ENCODE peak calls at places on chromosomes 4 and X, in six cellular contexts. Q, E, G, S, L and T are unnamed samples.

GRCh38 chrX:147846676-147847075 is 65.0 kb upstream of the FMR1 start:
- DNase-seq in Q (no peak), E (no peak), G (no peak), S (no peak), L (no peak), T (no peak)

GRCh38 chr4:8033776-8034528 is 94.3 kb upstream of the AFAP1 start:
- DNase-seq in Q (no peak), E (no peak), G (no peak), S (no peak), L (no peak), T (no peak)

GRCh38 chr4:113450681-113451080 is 310.9 kb downstream of the CAMK2D start:
- DNase-seq in Q (no peak), E (no peak), G (no peak), S (no peak), L (no peak), T (no peak)

GRCh38 chr4:99945718-99946345 is 586 bp downstream of the DNAJB14 start:
- DNase-seq in Q (no peak), E (no peak), G (no peak), S (peak; percentile 74), L (peak; percentile 35), T (no peak)

GRCh38 chrX:40088803-40089540 is 8.8 kb downstream of the BCOR start:
- DNase-seq in Q (no peak), E (no peak), G (no peak), S (no peak), L (no peak), T (no peak)

GRCh38 chrX:54230440-54231148 is 47.5 kb upstream of the FAM120C start:
- DNase-seq in Q (no peak), E (no peak), G (no peak), S (no peak), L (no peak), T (no peak)

GRCh38 chrX:115330498-115331138 is 41.1 kb downstream of the LUZP4 start:
- DNase-seq in Q (peak; percentile 17), E (peak; percentile 20), G (peak; percentile 56), S (no peak), L (peak; percentile 53), T (no peak)

GRCh38 chr4:42296196-42296595 is 101.1 kb upstream of the SHISA3 start:
- DNase-seq in Q (no peak), E (no peak), G (no peak), S (no peak), L (no peak), T (no peak)

GRCh38 chrX:31320740-31321139 is 248.9 kb upstream of the FTHL17 start:
- DNase-seq in Q (no peak), E (no peak), G (no peak), S (no peak), L (no peak), T (no peak)

GRCh38 chrX:31132803-31133202 is 61.0 kb upstream of the FTHL17 start:
- DNase-seq in Q (no peak), E (peak; percentile 25), G (no peak), S (no peak), L (no peak), T (no peak)

GRCh38 chr4:133152330-133152791 is 3.3 kb downstream of the PCDH10 start:
- DNase-seq in Q (no peak), E (no peak), G (no peak), S (no peak), L (peak; percentile 9), T (no peak)

GRCh38 chrX:48695524-48695875 is 1.0 kb upstream of the SUV39H1 start:
- DNase-seq in Q (no peak), E (no peak), G (no peak), S (no peak), L (no peak), T (no peak)

GRCh38 chr4:85952982-85953650 is 406.7 kb downstream of the MAPK10 start:
- DNase-seq in Q (no peak), E (no peak), G (no peak), S (no peak), L (no peak), T (no peak)

GRCh38 chr4:85741921-85742591 is 267.1 kb downstream of the ARHGAP24 start:
- DNase-seq in Q (no peak), E (no peak), G (no peak), S (no peak), L (no peak), T (no peak)

GRCh38 chr4:139242511-139243051 is 37.4 kb downstream of the MGARP start:
- DNase-seq in Q (no peak), E (no peak), G (no peak), S (no peak), L (peak; percentile 88), T (peak; percentile 68)

GRCh38 chr4:167721574-167721973 is 370.8 kb upstream of the ANXA10 start:
- DNase-seq in Q (no peak), E (no peak), G (no peak), S (no peak), L (peak; percentile 55), T (no peak)

GRCh38 chr4:94253036-94253435 is 45.4 kb downstream of the SMARCAD1 start:
- DNase-seq in Q (no peak), E (no peak), G (no peak), S (no peak), L (peak; percentile 30), T (no peak)

GRCh38 chr4:48633657-48634056 is 143.6 kb downstream of the ZAR1 start:
- DNase-seq in Q (no peak), E (no peak), G (no peak), S (no peak), L (no peak), T (no peak)

GRCh38 chrX:68686684-68687045 is 39.2 kb downstream of the STARD8 start:
- DNase-seq in Q (no peak), E (peak; percentile 25), G (peak; percentile 61), S (no peak), L (peak; percentile 18), T (no peak)

GRCh38 chrX:100831219-100831946 is 11.2 kb downstream of the CSTF2 start:
- DNase-seq in Q (no peak), E (no peak), G (no peak), S (no peak), L (no peak), T (no peak)

GRCh38 chrX:25544641-25545040 is 528.9 kb upstream of the ARX start:
- DNase-seq in Q (no peak), E (no peak), G (no peak), S (no peak), L (no peak), T (no peak)

GRCh38 chr4:7999695-8000094 is 60.0 kb upstream of the AFAP1 start:
- DNase-seq in Q (no peak), E (no peak), G (no peak), S (no peak), L (no peak), T (no peak)

GRCh38 chr4:126495163-126495752 is 1137.5 kb upstream of the INTU start:
- DNase-seq in Q (no peak), E (no peak), G (no peak), S (no peak), L (no peak), T (no peak)

GRCh38 chr4:107261241-107261874 is 225.2 kb upstream of the DKK2 start:
- DNase-seq in Q (no peak), E (no peak), G (no peak), S (no peak), L (peak; percentile 63), T (no peak)